ENCODE peak calls at places on chromosome 18, in six cellular contexts. One of them, this sample, is unnamed.
A peak's percentile ranks its signal among the peaks of the same experiment; 100 is the strongest.

GRCh38 chr18:7341581-7342337 is 110.9 kb downstream of the LRRC30 start:
- DNase-seq in H9: no peak
- DNase-seq in mesenchymal stem cell: no peak
- DNase-seq in IMR-90: no peak
- DNase-seq in H1: no peak
- DNase-seq in trophoblast cell: no peak
- DNase-seq in this sample: no peak

GRCh38 chr18:36382151-36382550 is 84.6 kb downstream of the FHOD3 start:
- DNase-seq in mesenchymal stem cell: no peak
- DNase-seq in H1: no peak
- DNase-seq in trophoblast cell: no peak
- DNase-seq in IMR-90: no peak
- DNase-seq in H9: no peak
- DNase-seq in this sample: no peak

GRCh38 chr18:74476154-74476553 is 19.0 kb upstream of the DIPK1C start:
- DNase-seq in H9: peak; percentile 55
- DNase-seq in H1: no peak
- DNase-seq in IMR-90: peak; percentile 8
- DNase-seq in mesenchymal stem cell: peak; percentile 38
- DNase-seq in trophoblast cell: no peak
- DNase-seq in this sample: no peak

GRCh38 chr18:23209031-23209430 is 73.7 kb downstream of the CABLES1 start:
- DNase-seq in mesenchymal stem cell: no peak
- DNase-seq in H1: no peak
- DNase-seq in trophoblast cell: peak; percentile 48
- DNase-seq in IMR-90: peak; percentile 61
- DNase-seq in H9: no peak
- DNase-seq in this sample: no peak

GRCh38 chr18:52716926-52717325 is 376.9 kb downstream of the DCC start:
- DNase-seq in H1: no peak
- DNase-seq in mesenchymal stem cell: no peak
- DNase-seq in trophoblast cell: peak; percentile 17
- DNase-seq in H9: no peak
- DNase-seq in IMR-90: peak; percentile 5
- DNase-seq in this sample: no peak

GRCh38 chr18:37551249-37551648 is 14.3 kb downstream of the CELF4 start:
- DNase-seq in IMR-90: no peak
- DNase-seq in mesenchymal stem cell: no peak
- DNase-seq in H1: no peak
- DNase-seq in trophoblast cell: no peak
- DNase-seq in H9: no peak
- DNase-seq in this sample: no peak

GRCh38 chr18:77089796-77090285 is 42.7 kb downstream of the MBP start:
- DNase-seq in mesenchymal stem cell: no peak
- DNase-seq in trophoblast cell: no peak
- DNase-seq in IMR-90: no peak
- DNase-seq in H9: no peak
- DNase-seq in H1: no peak
- DNase-seq in this sample: no peak

GRCh38 chr18:25686960-25687520 is 335.1 kb upstream of the ZNF521 start:
- DNase-seq in IMR-90: peak; percentile 19
- DNase-seq in trophoblast cell: no peak
- DNase-seq in H1: no peak
- DNase-seq in H9: no peak
- DNase-seq in mesenchymal stem cell: no peak
- DNase-seq in this sample: no peak

GRCh38 chr18:45166341-45167108 is 448.8 kb upstream of the SLC14A2 start:
- DNase-seq in mesenchymal stem cell: peak; percentile 76
- DNase-seq in IMR-90: peak; percentile 80
- DNase-seq in trophoblast cell: peak; percentile 68
- DNase-seq in H1: no peak
- DNase-seq in H9: no peak
- DNase-seq in this sample: no peak

GRCh38 chr18:60019463-60019840 is 119.7 kb downstream of the PMAIP1 start:
- DNase-seq in IMR-90: peak; percentile 87
- DNase-seq in H9: no peak
- DNase-seq in mesenchymal stem cell: peak; percentile 91
- DNase-seq in trophoblast cell: peak; percentile 80
- DNase-seq in H1: no peak
- DNase-seq in this sample: no peak

GRCh38 chr18:8673276-8674209 is 31.8 kb upstream of the MTCL1 start:
- DNase-seq in IMR-90: peak; percentile 35
- DNase-seq in H1: no peak
- DNase-seq in trophoblast cell: no peak
- DNase-seq in mesenchymal stem cell: peak; percentile 56
- DNase-seq in H9: no peak
- DNase-seq in this sample: no peak

GRCh38 chr18:36297419-36298112 is at the start of gene FHOD3:
- DNase-seq in trophoblast cell: peak; percentile 71
- DNase-seq in mesenchymal stem cell: peak; percentile 51
- DNase-seq in H9: peak; percentile 83
- DNase-seq in IMR-90: peak; percentile 49
- DNase-seq in H1: no peak
- DNase-seq in this sample: peak; percentile 82

GRCh38 chr18:26096852-26097251 is 6.4 kb upstream of the SS18 start:
- DNase-seq in H9: no peak
- DNase-seq in mesenchymal stem cell: no peak
- DNase-seq in H1: no peak
- DNase-seq in trophoblast cell: no peak
- DNase-seq in IMR-90: no peak
- DNase-seq in this sample: no peak

DNA sequence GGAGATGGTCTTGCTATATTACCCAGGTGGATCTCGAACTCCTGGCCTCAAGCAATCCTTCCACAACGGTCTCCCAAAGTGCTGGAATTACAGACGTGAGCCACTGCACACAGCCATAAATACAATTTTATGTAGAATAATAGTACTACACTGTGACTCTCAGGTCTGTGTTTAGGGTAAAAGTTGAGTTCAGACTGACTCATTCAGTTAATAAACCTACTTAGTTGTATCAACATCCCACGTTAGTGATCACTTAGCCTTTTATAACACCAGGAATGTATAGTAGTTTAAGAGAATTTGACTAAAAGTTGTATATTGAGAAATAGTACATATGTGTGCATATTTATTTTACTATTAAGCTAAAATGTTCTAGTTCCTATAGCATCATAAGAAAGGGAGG is 237.5 kb downstream of the PHLPP1 start:
- DNase-seq in H1: no peak
- DNase-seq in trophoblast cell: no peak
- DNase-seq in IMR-90: peak; percentile 57
- DNase-seq in H9: no peak
- DNase-seq in mesenchymal stem cell: no peak
- DNase-seq in this sample: no peak
- H3K4ac ChIP-seq in H1: no peak overlapping the region
- H3K4ac ChIP-seq in trophoblast cell: no peak overlapping the region
- H3K4ac ChIP-seq in IMR-90: no peak overlapping the region
- H3K4ac ChIP-seq in H9: no peak overlapping the region
- H3K4ac ChIP-seq in mesenchymal stem cell: no peak overlapping the region
- H3K4ac ChIP-seq in this sample: no peak overlapping the region

DNA sequence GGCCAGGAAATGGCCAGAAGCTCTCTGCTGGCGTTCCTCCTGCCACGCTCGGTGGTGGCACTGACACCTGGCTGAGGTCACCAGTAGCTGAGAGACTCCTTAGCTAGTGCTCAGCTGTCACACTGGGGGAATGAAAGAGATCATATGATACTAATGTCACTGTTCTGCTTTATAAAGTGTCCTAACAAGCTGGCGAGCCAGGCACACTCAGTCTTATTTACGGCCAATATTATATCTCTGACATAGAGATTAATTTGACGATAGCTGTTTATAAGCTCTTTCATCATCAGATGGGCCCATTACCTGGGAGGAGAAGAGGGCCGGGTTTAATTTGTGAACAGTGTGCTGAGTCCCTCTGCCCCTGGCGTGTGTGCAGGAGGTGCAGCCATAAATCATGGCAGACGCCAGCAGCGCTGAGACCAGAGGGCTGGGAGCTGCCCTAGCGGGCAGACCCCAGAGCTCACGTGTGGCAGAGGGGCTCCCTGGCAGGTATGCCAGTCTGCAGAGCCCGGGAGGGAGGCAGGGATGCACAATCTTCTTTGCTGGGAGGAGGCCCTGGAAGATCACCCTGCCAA is 246.5 kb downstream of the HAUS1 start:
- DNase-seq in H1: no peak
- DNase-seq in trophoblast cell: no peak
- DNase-seq in H9: no peak
- DNase-seq in mesenchymal stem cell: no peak
- DNase-seq in IMR-90: no peak
- DNase-seq in this sample: no peak
- H4K8ac ChIP-seq in H1: no peak overlapping the region
- H4K8ac ChIP-seq in trophoblast cell: no peak overlapping the region
- H4K8ac ChIP-seq in H9: no peak overlapping the region
- H4K8ac ChIP-seq in mesenchymal stem cell: no peak overlapping the region
- H4K8ac ChIP-seq in IMR-90: no peak overlapping the region
- H4K8ac ChIP-seq in this sample: no peak overlapping the region

GRCh38 chr18:21391074-21391673 is 149.1 kb downstream of the GREB1L start:
- DNase-seq in H9: no peak
- DNase-seq in H1: no peak
- DNase-seq in mesenchymal stem cell: peak; percentile 31
- DNase-seq in IMR-90: peak; percentile 53
- DNase-seq in trophoblast cell: peak; percentile 72
- DNase-seq in this sample: no peak
- H4K91ac ChIP-seq in H9: no peak overlapping the region
- H4K91ac ChIP-seq in H1: no peak overlapping the region
- H4K91ac ChIP-seq in mesenchymal stem cell: no peak overlapping the region
- H4K91ac ChIP-seq in IMR-90: no peak overlapping the region
- H4K91ac ChIP-seq in trophoblast cell: no peak overlapping the region
- H4K91ac ChIP-seq in this sample: no peak overlapping the region

DNA sequence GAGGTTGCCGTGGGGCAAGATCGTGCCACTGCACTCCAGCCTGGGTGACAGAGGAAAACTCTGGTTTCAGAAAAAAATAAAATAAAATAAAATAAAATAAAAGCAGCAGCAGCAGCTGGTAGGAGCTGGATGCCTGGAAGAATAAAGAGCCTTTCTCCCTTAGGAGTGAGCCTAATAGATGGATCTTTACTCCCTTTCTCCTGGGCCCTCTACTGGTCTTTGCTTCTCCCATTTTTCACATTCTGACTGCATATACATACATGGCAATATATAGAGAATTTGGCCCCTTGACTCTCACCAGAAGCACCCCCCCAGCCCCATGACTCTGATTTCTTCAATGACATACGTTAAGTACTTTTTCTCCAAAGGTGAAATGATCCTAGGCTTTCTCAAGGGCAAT is 9.8 kb upstream of the MALT1 start:
- DNase-seq in IMR-90: peak; percentile 38
- DNase-seq in H9: no peak
- DNase-seq in H1: no peak
- DNase-seq in trophoblast cell: no peak
- DNase-seq in mesenchymal stem cell: peak; percentile 37
- DNase-seq in this sample: no peak
- H3K4ac ChIP-seq in IMR-90: no peak overlapping the region
- H3K4ac ChIP-seq in H9: no peak overlapping the region
- H3K4ac ChIP-seq in H1: no peak overlapping the region
- H3K4ac ChIP-seq in trophoblast cell: no peak overlapping the region
- H3K4ac ChIP-seq in mesenchymal stem cell: no peak overlapping the region
- H3K4ac ChIP-seq in this sample: no peak overlapping the region

GRCh38 chr18:32018331-32019250 is at the start of gene RNF125:
- DNase-seq in trophoblast cell: peak; percentile 65
- DNase-seq in H1: peak; percentile 78
- DNase-seq in H9: peak; percentile 89
- DNase-seq in IMR-90: peak; percentile 68
- DNase-seq in mesenchymal stem cell: peak; percentile 71
- DNase-seq in this sample: peak; percentile 87
- H4K8ac ChIP-seq in trophoblast cell: peak within 1 kb of the TSS; percentile 77
- H4K8ac ChIP-seq in H1: peak within 1 kb of the TSS; percentile 95
- H4K8ac ChIP-seq in H9: no peak within 1 kb of the TSS
- H4K8ac ChIP-seq in IMR-90: no peak within 1 kb of the TSS
- H4K8ac ChIP-seq in mesenchymal stem cell: peak within 1 kb of the TSS; percentile 66
- H4K8ac ChIP-seq in this sample: no peak within 1 kb of the TSS

This sample was measured in neuronal stem cell.